ENCODE peak calls at places on chromosome 1, in eight cellular contexts. M is progenitor cell of endocrine pancreas, Z is lower lobe of right lung, Q is H9, O is right lobe of liver, X is NB4, E is GM13977, B is HFF-Myc. K is an unnamed sample.
A peak's percentile ranks its signal among the peaks of the same experiment; 100 is the strongest.

GRCh38 chr1:41898191-41898713 is 20.5 kb downstream of the HIVEP3 start:
- DNase-seq in M (no peak), Z (no peak), Q (no peak), O (no peak), X (peak; percentile 18), E (no peak), B (peak; percentile 37), K (no peak)

GRCh38 chr1:218711021-218711420 is 365.9 kb downstream of the TGFB2 start:
- DNase-seq in M (no peak), Z (no peak), Q (no peak), O (no peak), X (no peak), E (no peak), B (no peak), K (no peak)

GRCh38 chr1:37002898-37003297 is 31.4 kb downstream of the GRIK3 start:
- DNase-seq in M (no peak), Z (no peak), Q (no peak), O (no peak), X (no peak), E (no peak), B (no peak), K (no peak)

GRCh38 chr1:119779869-119780356 is 11.2 kb upstream of the HMGCS2 start:
- DNase-seq in M (no peak), Z (no peak), Q (no peak), O (peak; percentile 85), X (no peak), E (no peak), B (no peak), K (no peak)

GRCh38 chr1:92502247-92502646 is 15.5 kb upstream of the GFI1 start:
- DNase-seq in M (no peak), Z (no peak), Q (no peak), O (no peak), X (no peak), E (no peak), B (no peak), K (no peak)

GRCh38 chr1:54850082-54850730 is 36.8 kb downstream of the DHCR24 start:
- DNase-seq in M (no peak), Z (no peak), Q (no peak), O (no peak), X (no peak), E (no peak), B (no peak), K (no peak)

GRCh38 chr1:15382601-15383518 is 26.8 kb upstream of the EFHD2 start:
- DNase-seq in M (no peak), Z (no peak), Q (no peak), O (no peak), X (no peak), E (no peak), B (no peak), K (no peak)

GRCh38 chr1:171653796-171654704 is 1.6 kb upstream of the MYOC start:
- DNase-seq in M (no peak), Z (no peak), Q (no peak), O (peak; percentile 69), X (no peak), E (no peak), B (no peak), K (no peak)

GRCh38 chr1:159005676-159006075 is 4.0 kb upstream of the IFI16 start:
- DNase-seq in M (no peak), Z (no peak), Q (peak; percentile 42), O (no peak), X (no peak), E (no peak), B (no peak), K (no peak)

GRCh38 chr1:79815115-79815514 is 808.6 kb upstream of the ADGRL4 start:
- DNase-seq in M (no peak), Z (no peak), Q (no peak), O (no peak), X (no peak), E (no peak), B (no peak), K (no peak)

GRCh38 chr1:160618763-160619274 is 28.0 kb downstream of the SLAMF1 start:
- DNase-seq in M (no peak), Z (no peak), Q (no peak), O (no peak), X (peak; percentile 38), E (no peak), B (no peak), K (no peak)

GRCh38 chr1:77143529-77144121 is 75.6 kb downstream of the PIGK start:
- DNase-seq in M (no peak), Z (no peak), Q (no peak), O (no peak), X (peak; percentile 11), E (no peak), B (no peak), K (no peak)

DNA sequence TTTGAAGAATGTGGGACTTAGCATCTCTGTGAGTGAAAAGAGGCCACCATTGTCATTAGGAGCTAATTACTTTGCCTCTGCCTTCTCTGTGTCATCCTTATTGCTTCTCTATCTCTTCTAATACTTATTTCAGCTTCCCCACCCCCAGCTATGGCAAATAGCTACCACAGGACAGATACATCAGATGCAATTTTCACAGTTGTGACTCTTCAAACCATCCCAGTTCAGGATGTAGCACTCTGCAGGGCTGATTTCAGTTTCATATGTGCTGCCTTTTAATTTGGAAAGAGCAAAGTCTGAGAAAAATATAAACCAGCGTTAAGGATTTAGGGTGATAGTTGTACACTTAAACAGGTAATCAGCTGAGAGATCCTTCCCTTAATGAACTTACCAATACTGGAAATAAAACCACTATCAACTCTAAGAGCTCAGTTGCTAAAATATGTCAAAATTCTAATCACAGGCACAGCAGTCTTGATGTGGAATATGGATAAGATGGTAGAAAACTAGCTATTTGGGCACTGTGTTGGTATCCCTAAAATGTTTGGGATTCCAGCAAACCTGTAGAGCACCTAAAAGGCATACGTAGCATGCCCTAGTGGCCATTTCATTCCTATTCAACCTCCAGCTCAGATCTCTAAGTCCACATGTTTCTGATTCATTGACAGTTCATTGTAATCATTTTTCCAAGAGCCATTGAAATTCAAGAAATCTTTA is 148.4 kb downstream of the SYT2 start:
- DNase-seq in M (no peak), Z (no peak), Q (no peak), O (no peak), X (no peak), E (no peak), B (no peak), K (no peak)
- TF ChIP-seq CTCF in M (peak; percentile 15), Z (no peak), Q (peak; percentile 63), O (no peak), X (no peak), E (peak; percentile 2), B (no peak), K (no peak)

GRCh38 chr1:155933591-155934096 is 569 bp downstream of the KHDC4 start:
- DNase-seq in M (no peak), Z (no peak), Q (no peak), O (no peak), X (peak; percentile 39), E (no peak), B (no peak), K (no peak)
- TF ChIP-seq CTCF in M (no peak), Z (no peak), Q (no peak), O (no peak), X (no peak), E (no peak), B (no peak), K (no peak)

DNA sequence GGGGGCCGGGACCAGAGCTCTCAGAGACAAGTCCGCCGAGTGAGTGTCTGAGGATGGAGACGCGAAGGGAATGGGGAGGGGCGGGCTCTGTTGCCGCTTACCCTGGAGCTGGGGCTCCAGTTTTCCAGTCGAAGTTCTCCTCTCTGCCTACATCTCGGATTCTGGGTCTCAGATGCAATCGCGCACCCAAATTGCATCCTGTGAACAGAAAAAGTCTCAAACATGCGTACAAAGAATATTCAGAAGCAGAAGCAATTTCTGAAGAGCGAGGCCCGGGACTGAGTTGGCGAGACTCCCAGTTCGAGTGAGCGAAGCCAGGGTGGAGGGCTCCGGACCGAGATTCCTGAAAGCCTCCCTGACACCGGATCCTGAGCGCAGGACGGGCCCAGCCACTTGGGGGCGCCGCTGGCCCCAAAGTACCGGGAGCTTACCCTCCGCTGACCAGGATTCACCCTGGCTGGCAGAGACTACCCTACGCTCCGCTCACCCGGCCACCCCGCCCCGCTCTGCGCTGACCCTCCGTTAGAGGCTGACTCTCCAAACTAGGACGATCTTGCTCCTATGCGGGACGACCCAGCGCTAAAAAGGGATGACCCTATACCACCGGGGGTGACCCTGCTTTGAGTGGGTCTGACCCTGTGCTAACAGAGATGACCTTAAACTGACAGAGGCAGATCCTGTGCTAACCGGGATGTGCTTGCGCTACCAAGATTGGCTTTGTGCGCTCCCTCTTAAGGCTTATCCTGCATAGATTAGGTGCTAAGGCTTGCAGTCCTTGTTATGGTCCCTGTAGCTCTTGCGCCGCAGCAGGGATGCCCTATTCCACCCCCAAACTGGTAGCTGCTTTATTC is 12.1 kb downstream of the FOXD2 start:
- DNase-seq in M (peak; percentile 31), Z (peak; percentile 67), Q (peak; percentile 84), O (peak; percentile 77), X (no peak), E (no peak), B (no peak), K (no peak)
- TF ChIP-seq CTCF in M (peak; percentile 65), Z (peak; percentile 57), Q (peak; percentile 86), O (peak; percentile 75), X (peak; percentile 39), E (peak; percentile 63), B (peak; percentile 55), K (no peak)

GRCh38 chr1:227792216-227793078 is 23.0 kb upstream of the PRSS38 start:
- DNase-seq in M (no peak), Z (no peak), Q (peak; percentile 61), O (no peak), X (no peak), E (peak; percentile 5), B (no peak), K (no peak)
- TF ChIP-seq CTCF in M (no peak), Z (no peak), Q (peak; percentile 49), O (no peak), X (peak; percentile 28), E (peak; percentile 27), B (peak; percentile 45), K (no peak)

GRCh38 chr1:17759114-17759513 is 4.0 kb downstream of the ACTL8 start:
- DNase-seq in M (no peak), Z (peak; percentile 26), Q (no peak), O (no peak), X (peak; percentile 45), E (no peak), B (peak; percentile 20), K (no peak)
- TF ChIP-seq CTCF in M (peak; percentile 20), Z (no peak), Q (peak; percentile 59), O (no peak), X (peak; percentile 49), E (peak; percentile 30), B (peak; percentile 70), K (peak; percentile 37)

GRCh38 chr1:197585809-197586208 is 189.5 kb downstream of the DENND1B start:
- DNase-seq in M (no peak), Z (no peak), Q (no peak), O (no peak), X (no peak), E (no peak), B (no peak), K (no peak)

GRCh38 chr1:197595244-197595904 is 179.9 kb downstream of the DENND1B start:
- DNase-seq in M (no peak), Z (no peak), Q (no peak), O (no peak), X (no peak), E (no peak), B (no peak), K (no peak)

GRCh38 chr1:197590687-197591086 is 184.6 kb downstream of the DENND1B start:
- DNase-seq in M (no peak), Z (no peak), Q (no peak), O (no peak), X (no peak), E (no peak), B (no peak), K (no peak)
- TF ChIP-seq CTCF in M (no peak), Z (no peak), Q (no peak), O (no peak), X (no peak), E (no peak), B (no peak), K (no peak)

K was measured in mesothelial cell of epicardium.